ENCODE peak calls at places on chromosomes 1 and 21, in five cellular contexts. One of them, this sample, is unnamed.

GRCh38 chr1:239126881-239127280 is 259.5 kb upstream of the CHRM3 start:
- DNase-seq in stimulated activated naive CD8-positive, alpha-beta T cell treated with anti-CD3 and anti-CD28 coated beads, Interleukin-15, amount 100 ng/mL, for 72 hours: no peak
- DNase-seq in left colon: no peak
- DNase-seq in activated naive CD8-positive, alpha-beta T cell treated with anti-CD3 and anti-CD28 coated beads for 36 hours: no peak
- DNase-seq in nephron progenitor cell: no peak
- DNase-seq in this sample: no peak

GRCh38 chr1:162560303-162561036 is 1.1 kb upstream of the UAP1 start:
- DNase-seq in stimulated activated naive CD8-positive, alpha-beta T cell treated with anti-CD3 and anti-CD28 coated beads, Interleukin-15, amount 100 ng/mL, for 72 hours: no peak
- DNase-seq in left colon: no peak
- DNase-seq in activated naive CD8-positive, alpha-beta T cell treated with anti-CD3 and anti-CD28 coated beads for 36 hours: no peak
- DNase-seq in nephron progenitor cell: no peak
- DNase-seq in this sample: no peak

GRCh38 chr1:96559707-96560588 is 161.6 kb upstream of the PTBP2 start:
- DNase-seq in stimulated activated naive CD8-positive, alpha-beta T cell treated with anti-CD3 and anti-CD28 coated beads, Interleukin-15, amount 100 ng/mL, for 72 hours: no peak
- DNase-seq in left colon: no peak
- DNase-seq in activated naive CD8-positive, alpha-beta T cell treated with anti-CD3 and anti-CD28 coated beads for 36 hours: no peak
- DNase-seq in nephron progenitor cell: no peak
- DNase-seq in this sample: no peak

GRCh38 chr1:34360574-34360973 is 183.9 kb downstream of the C1orf94 start:
- DNase-seq in stimulated activated naive CD8-positive, alpha-beta T cell treated with anti-CD3 and anti-CD28 coated beads, Interleukin-15, amount 100 ng/mL, for 72 hours: no peak
- DNase-seq in left colon: no peak
- DNase-seq in activated naive CD8-positive, alpha-beta T cell treated with anti-CD3 and anti-CD28 coated beads for 36 hours: no peak
- DNase-seq in nephron progenitor cell: no peak
- DNase-seq in this sample: no peak

GRCh38 chr1:25197982-25198681 is 34.2 kb downstream of the SYF2 start:
- DNase-seq in stimulated activated naive CD8-positive, alpha-beta T cell treated with anti-CD3 and anti-CD28 coated beads, Interleukin-15, amount 100 ng/mL, for 72 hours: peak
- DNase-seq in left colon: peak
- DNase-seq in activated naive CD8-positive, alpha-beta T cell treated with anti-CD3 and anti-CD28 coated beads for 36 hours: no peak
- DNase-seq in nephron progenitor cell: peak
- DNase-seq in this sample: no peak

GRCh38 chr1:241499910-241500309 is 19.6 kb downstream of the FH start:
- DNase-seq in stimulated activated naive CD8-positive, alpha-beta T cell treated with anti-CD3 and anti-CD28 coated beads, Interleukin-15, amount 100 ng/mL, for 72 hours: no peak
- DNase-seq in left colon: no peak
- DNase-seq in activated naive CD8-positive, alpha-beta T cell treated with anti-CD3 and anti-CD28 coated beads for 36 hours: no peak
- DNase-seq in nephron progenitor cell: no peak
- DNase-seq in this sample: no peak

GRCh38 chr1:216310776-216311175 is 112.5 kb downstream of the USH2A start:
- DNase-seq in stimulated activated naive CD8-positive, alpha-beta T cell treated with anti-CD3 and anti-CD28 coated beads, Interleukin-15, amount 100 ng/mL, for 72 hours: no peak
- DNase-seq in left colon: no peak
- DNase-seq in activated naive CD8-positive, alpha-beta T cell treated with anti-CD3 and anti-CD28 coated beads for 36 hours: no peak
- DNase-seq in nephron progenitor cell: peak
- DNase-seq in this sample: no peak

GRCh38 chr21:45291613-45292398 is 4.1 kb upstream of the POFUT2 start:
- DNase-seq in stimulated activated naive CD8-positive, alpha-beta T cell treated with anti-CD3 and anti-CD28 coated beads, Interleukin-15, amount 100 ng/mL, for 72 hours: no peak
- DNase-seq in left colon: peak
- DNase-seq in activated naive CD8-positive, alpha-beta T cell treated with anti-CD3 and anti-CD28 coated beads for 36 hours: no peak
- DNase-seq in nephron progenitor cell: no peak
- DNase-seq in this sample: peak

GRCh38 chr1:147545133-147545532 is 3.8 kb downstream of the BCL9 start:
- DNase-seq in stimulated activated naive CD8-positive, alpha-beta T cell treated with anti-CD3 and anti-CD28 coated beads, Interleukin-15, amount 100 ng/mL, for 72 hours: peak
- DNase-seq in left colon: peak
- DNase-seq in activated naive CD8-positive, alpha-beta T cell treated with anti-CD3 and anti-CD28 coated beads for 36 hours: peak
- DNase-seq in nephron progenitor cell: no peak
- DNase-seq in this sample: peak

GRCh38 chr1:27555700-27556424 is 48.1 kb downstream of the AHDC1 start:
- DNase-seq in stimulated activated naive CD8-positive, alpha-beta T cell treated with anti-CD3 and anti-CD28 coated beads, Interleukin-15, amount 100 ng/mL, for 72 hours: no peak
- DNase-seq in left colon: peak
- DNase-seq in activated naive CD8-positive, alpha-beta T cell treated with anti-CD3 and anti-CD28 coated beads for 36 hours: peak
- DNase-seq in nephron progenitor cell: no peak
- DNase-seq in this sample: no peak

GRCh38 chr1:92792340-92792782 is 7.5 kb upstream of the EVI5 start:
- DNase-seq in stimulated activated naive CD8-positive, alpha-beta T cell treated with anti-CD3 and anti-CD28 coated beads, Interleukin-15, amount 100 ng/mL, for 72 hours: no peak
- DNase-seq in left colon: no peak
- DNase-seq in activated naive CD8-positive, alpha-beta T cell treated with anti-CD3 and anti-CD28 coated beads for 36 hours: no peak
- DNase-seq in nephron progenitor cell: no peak
- DNase-seq in this sample: no peak

GRCh38 chr1:201252833-201253810 is 30.2 kb upstream of the PKP1 start:
- DNase-seq in stimulated activated naive CD8-positive, alpha-beta T cell treated with anti-CD3 and anti-CD28 coated beads, Interleukin-15, amount 100 ng/mL, for 72 hours: no peak
- DNase-seq in left colon: no peak
- DNase-seq in activated naive CD8-positive, alpha-beta T cell treated with anti-CD3 and anti-CD28 coated beads for 36 hours: no peak
- DNase-seq in nephron progenitor cell: no peak
- DNase-seq in this sample: no peak

GRCh38 chr1:39081266-39082139 is 55.4 kb downstream of the NDUFS5 start:
- DNase-seq in stimulated activated naive CD8-positive, alpha-beta T cell treated with anti-CD3 and anti-CD28 coated beads, Interleukin-15, amount 100 ng/mL, for 72 hours: peak
- DNase-seq in left colon: peak
- DNase-seq in activated naive CD8-positive, alpha-beta T cell treated with anti-CD3 and anti-CD28 coated beads for 36 hours: peak
- DNase-seq in nephron progenitor cell: peak
- DNase-seq in this sample: no peak

GRCh38 chr1:107140703-107141490 is at the start of gene NTNG1:
- DNase-seq in stimulated activated naive CD8-positive, alpha-beta T cell treated with anti-CD3 and anti-CD28 coated beads, Interleukin-15, amount 100 ng/mL, for 72 hours: peak
- DNase-seq in left colon: peak
- DNase-seq in activated naive CD8-positive, alpha-beta T cell treated with anti-CD3 and anti-CD28 coated beads for 36 hours: peak
- DNase-seq in nephron progenitor cell: peak
- DNase-seq in this sample: no peak

GRCh38 chr1:60345621-60346020 is 272.1 kb upstream of the C1orf87 start:
- DNase-seq in stimulated activated naive CD8-positive, alpha-beta T cell treated with anti-CD3 and anti-CD28 coated beads, Interleukin-15, amount 100 ng/mL, for 72 hours: no peak
- DNase-seq in left colon: no peak
- DNase-seq in activated naive CD8-positive, alpha-beta T cell treated with anti-CD3 and anti-CD28 coated beads for 36 hours: no peak
- DNase-seq in nephron progenitor cell: no peak
- DNase-seq in this sample: no peak

GRCh38 chr1:11736746-11737639 is 1.1 kb downstream of the AGTRAP start:
- DNase-seq in stimulated activated naive CD8-positive, alpha-beta T cell treated with anti-CD3 and anti-CD28 coated beads, Interleukin-15, amount 100 ng/mL, for 72 hours: peak
- DNase-seq in left colon: peak
- DNase-seq in activated naive CD8-positive, alpha-beta T cell treated with anti-CD3 and anti-CD28 coated beads for 36 hours: peak
- DNase-seq in nephron progenitor cell: peak
- DNase-seq in this sample: no peak

GRCh38 chr1:178075323-178075722 is 18.6 kb upstream of the RASAL2 start:
- DNase-seq in stimulated activated naive CD8-positive, alpha-beta T cell treated with anti-CD3 and anti-CD28 coated beads, Interleukin-15, amount 100 ng/mL, for 72 hours: no peak
- DNase-seq in left colon: no peak
- DNase-seq in activated naive CD8-positive, alpha-beta T cell treated with anti-CD3 and anti-CD28 coated beads for 36 hours: no peak
- DNase-seq in nephron progenitor cell: no peak
- DNase-seq in this sample: no peak

GRCh38 chr1:236058141-236058626 is 6.7 kb downstream of the NID1 start:
- DNase-seq in stimulated activated naive CD8-positive, alpha-beta T cell treated with anti-CD3 and anti-CD28 coated beads, Interleukin-15, amount 100 ng/mL, for 72 hours: no peak
- DNase-seq in left colon: no peak
- DNase-seq in activated naive CD8-positive, alpha-beta T cell treated with anti-CD3 and anti-CD28 coated beads for 36 hours: no peak
- DNase-seq in nephron progenitor cell: no peak
- DNase-seq in this sample: no peak